ENCODE peak calls at places on chromosome 5, in five cellular contexts. O is CD8-positive, alpha-beta T cell; R is right lobe of liver; G is endothelial cell of umbilical vein; A is OCI-LY7. H is an unnamed sample.

GRCh38 chr5:142717582-142718215 is 31.8 kb upstream of the FGF1 start:
- DNase-seq in R (no peak), G (peak; percentile 76), O (no peak), A (peak; percentile 13), H (no peak)

GRCh38 chr5:36934740-36935356 is 58.3 kb downstream of the NIPBL start:
- DNase-seq in G (peak; percentile 14), O (no peak), R (no peak), A (no peak), H (no peak)

GRCh38 chr5:68074633-68075032 is 140.9 kb upstream of the PIK3R1 start:
- DNase-seq in G (no peak), A (no peak), O (no peak), R (no peak), H (no peak)

GRCh38 chr5:27472000-27472763 is 433.8 kb upstream of the CDH9 start:
- DNase-seq in O (no peak), A (no peak), G (no peak), R (no peak), H (no peak)

GRCh38 chr5:62732677-62733121 is 154.1 kb downstream of the LRRC70 start:
- DNase-seq in G (no peak), O (no peak), A (no peak), R (no peak), H (no peak)

GRCh38 chr5:102481044-102481715 is 17.6 kb downstream of the SLCO6A1 start:
- DNase-seq in O (no peak), R (no peak), A (no peak), G (no peak), H (no peak)

GRCh38 chr5:10668697-10669096 is 92.3 kb downstream of the DAP start:
- DNase-seq in A (no peak), G (no peak), O (no peak), R (no peak), H (no peak)

GRCh38 chr5:74556631-74557595 is 83.6 kb downstream of the ENC1 start:
- DNase-seq in R (no peak), A (no peak), O (no peak), G (no peak), H (no peak)

GRCh38 chr5:32436553-32437262 is 7.8 kb downstream of the ZFR start:
- DNase-seq in O (no peak), R (no peak), G (peak; percentile 81), A (no peak), H (no peak)

GRCh38 chr5:33472805-33473409 is 32.1 kb downstream of the TARS1 start:
- DNase-seq in G (no peak), R (no peak), O (no peak), A (no peak), H (no peak)

GRCh38 chr5:177089146-177089545 is 2.4 kb downstream of the FGFR4 start:
- DNase-seq in O (no peak), A (no peak), G (no peak), R (no peak), H (no peak)

GRCh38 chr5:108727154-108727638 is 20.5 kb upstream of the FER start:
- DNase-seq in R (no peak), A (no peak), G (no peak), O (no peak), H (peak; percentile 49)

GRCh38 chr5:6143523-6143922 is 234.8 kb downstream of the MED10 start:
- DNase-seq in A (no peak), R (no peak), G (no peak), O (no peak), H (no peak)
- TF ChIP-seq CTCF in A (no peak), R (no peak), G (no peak), O (no peak), H (no peak)

GRCh38 chr5:56481998-56482698 is 249.0 kb upstream of the ANKRD55 start:
- DNase-seq in R (no peak), O (no peak), G (no peak), A (peak; percentile 43), H (no peak)

GRCh38 chr5:56481147-56481997 is 248.2 kb upstream of the ANKRD55 start:
- DNase-seq in G (peak; percentile 53), A (peak; percentile 56), R (peak; percentile 39), O (peak; percentile 39), H (peak; percentile 36)

GRCh38 chr5:56479126-56479525 is 246.0 kb upstream of the ANKRD55 start:
- DNase-seq in G (no peak), A (peak; percentile 19), R (no peak), O (no peak), H (no peak)

GRCh38 chr5:56479701-56480304 is 246.7 kb upstream of the ANKRD55 start:
- DNase-seq in A (peak; percentile 42), O (peak; percentile 52), R (no peak), G (peak; percentile 19), H (no peak)

DNA sequence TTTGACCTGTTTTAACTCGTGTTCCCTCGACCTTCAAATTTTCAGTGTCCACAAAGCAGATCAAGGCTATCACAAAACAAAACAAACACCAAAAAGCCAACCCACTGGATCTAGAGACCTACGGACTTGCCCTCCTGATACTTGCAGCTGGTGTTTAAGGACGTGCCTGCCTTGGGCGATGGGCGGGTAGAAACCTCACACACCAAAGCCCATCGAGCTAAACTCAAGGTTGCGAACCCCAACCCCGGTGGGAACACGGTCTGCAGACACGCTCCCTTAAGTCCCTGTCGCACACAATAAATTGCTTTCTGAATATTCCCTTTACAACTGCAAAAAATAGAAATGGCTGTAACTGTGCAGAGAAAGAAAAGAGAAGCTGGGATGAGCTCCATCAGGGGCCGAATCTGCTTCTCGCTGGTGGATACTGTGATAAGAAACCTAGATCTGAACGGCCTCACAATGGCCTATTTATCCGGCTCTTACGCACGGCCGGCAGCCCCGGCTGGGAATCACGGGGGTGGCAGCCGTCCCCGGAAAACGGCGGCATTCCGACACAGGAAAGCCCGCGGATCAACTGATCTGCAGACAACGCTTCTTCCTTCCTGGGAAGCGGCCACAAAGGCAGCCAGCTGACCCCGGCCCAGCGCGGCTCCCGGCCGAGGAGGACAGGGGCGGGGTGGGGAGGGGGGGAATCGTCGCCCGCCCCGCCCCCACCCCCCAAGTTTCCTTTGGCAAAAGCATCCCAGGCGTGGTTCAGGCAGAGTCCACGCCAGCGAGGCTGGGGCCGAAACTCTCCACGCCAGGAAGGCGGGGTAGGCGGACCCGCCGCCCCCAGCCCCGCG is 247.4 kb upstream of the ANKRD55 start:
- DNase-seq in A (peak; percentile 61), O (peak; percentile 42), R (peak; percentile 64), G (peak; percentile 58), H (peak; percentile 77)
- H3K4me1 ChIP-seq in A (peaks cover 40% of the 10 kb centered on the region), O (peaks cover 14% of the 10 kb centered on the region), R (no peaks in the 10 kb centered on the region), G (peaks cover 12% of the 10 kb centered on the region), H (peaks cover 39% of the 10 kb centered on the region)

GRCh38 chr5:146345240-146345577 is 6.6 kb downstream of the POU4F3 start:
- DNase-seq in G (no peak), R (no peak), A (no peak), O (no peak), H (no peak)

GRCh38 chr5:146345578-146346366 is 7.1 kb downstream of the POU4F3 start:
- DNase-seq in R (no peak), O (no peak), G (no peak), A (no peak), H (peak; percentile 76)

GRCh38 chr5:146342519-146342881 is 3.9 kb downstream of the POU4F3 start:
- DNase-seq in O (no peak), R (no peak), A (no peak), G (no peak), H (no peak)

GRCh38 chr5:146342882-146343865 is 4.5 kb downstream of the POU4F3 start:
- DNase-seq in O (no peak), A (no peak), G (no peak), R (no peak), H (no peak)

GRCh38 chr5:146344155-146345118 is 5.8 kb downstream of the POU4F3 start:
- DNase-seq in R (no peak), A (no peak), O (no peak), G (no peak), H (no peak)
- H3K4me3 ChIP-seq in R (no peak overlapping the region), A (no peak overlapping the region), O (no peak overlapping the region), G (no peak overlapping the region), H (peak overlapping the region; percentile 8)

GRCh38 chr5:100623719-100624118 is 88.5 kb downstream of the FAM174A start:
- DNase-seq in A (peak; percentile 46), G (peak; percentile 67), O (no peak), R (no peak), H (no peak)
- TF ChIP-seq CTCF in A (peak; percentile 80), G (peak; percentile 46), O (peak; percentile 56), R (peak; percentile 31), H (peak; percentile 33)

GRCh38 chr5:96654209-96654608 is 8.0 kb upstream of the CAST start:
- DNase-seq in O (no peak), R (no peak), A (no peak), G (no peak), H (no peak)
- H3K4me1 ChIP-seq in O (peaks cover 12% of the 10 kb centered on the region), R (no peaks in the 10 kb centered on the region), A (no peaks in the 10 kb centered on the region), G (peaks cover 15% of the 10 kb centered on the region), H (peaks cover 48% of the 10 kb centered on the region)

H was measured in left lung.